ENCODE peak calls at places on chromosome 12, in seven cellular contexts. S, C, Y, E, U, X and M are unnamed samples.

GRCh38 chr12:88361493-88361892 is 218.8 kb downstream of the KITLG start:
- DNase-seq in S (no peak), C (no peak), Y (no peak), E (no peak), U (no peak), X (no peak), M (no peak)

GRCh38 chr12:26135010-26135420 is 10.2 kb upstream of the BHLHE41 start:
- DNase-seq in S (no peak), C (no peak), Y (no peak), E (peak; percentile 43), U (no peak), X (no peak), M (no peak)

GRCh38 chr12:132305991-132306884 is 23.2 kb downstream of the GALNT9 start:
- DNase-seq in S (no peak), C (no peak), Y (no peak), E (no peak), U (no peak), X (no peak), M (no peak)

GRCh38 chr12:42086021-42086420 is 58.7 kb downstream of the GXYLT1 start:
- DNase-seq in S (no peak), C (no peak), Y (no peak), E (no peak), U (no peak), X (no peak), M (peak; percentile 23)

GRCh38 chr12:53046655-53047220 is 3.1 kb upstream of the TNS2 start:
- DNase-seq in S (peak; percentile 93), C (peak; percentile 47), Y (peak; percentile 25), E (peak; percentile 84), U (peak; percentile 74), X (no peak), M (no peak)

GRCh38 chr12:89167986-89168385 is 184.3 kb downstream of the DUSP6 start:
- DNase-seq in S (no peak), C (no peak), Y (no peak), E (no peak), U (no peak), X (no peak), M (no peak)

GRCh38 chr12:94889512-94890210 is 113.8 kb downstream of the NDUFA12 start:
- DNase-seq in S (no peak), C (no peak), Y (no peak), E (no peak), U (no peak), X (no peak), M (no peak)

GRCh38 chr12:180445-180844 is 33.5 kb downstream of the SLC6A12 start:
- DNase-seq in S (peak; percentile 91), C (no peak), Y (no peak), E (no peak), U (no peak), X (no peak), M (no peak)

GRCh38 chr12:108525681-108526080 is 10.6 kb downstream of the FICD start:
- DNase-seq in S (peak; percentile 71), C (no peak), Y (no peak), E (peak; percentile 87), U (peak; percentile 8), X (no peak), M (no peak)

GRCh38 chr12:42446761-42447160 is 120.8 kb downstream of the PPHLN1 start:
- DNase-seq in S (no peak), C (no peak), Y (no peak), E (peak; percentile 92), U (no peak), X (no peak), M (no peak)

GRCh38 chr12:87368259-87368658 is 660.9 kb downstream of the C12orf50 start:
- DNase-seq in S (no peak), C (no peak), Y (no peak), E (no peak), U (no peak), X (no peak), M (no peak)

GRCh38 chr12:53067074-53067992 is 11.9 kb downstream of the SPRYD3 start:
- DNase-seq in S (no peak), C (no peak), Y (no peak), E (no peak), U (no peak), X (no peak), M (no peak)

GRCh38 chr12:14714437-14714836 is 18.0 kb upstream of the GUCY2C start:
- DNase-seq in S (no peak), C (no peak), Y (no peak), E (no peak), U (no peak), X (no peak), M (no peak)

GRCh38 chr12:11819643-11820042 is 170.2 kb downstream of the ETV6 start:
- DNase-seq in S (no peak), C (no peak), Y (no peak), E (no peak), U (no peak), X (no peak), M (no peak)

GRCh38 chr12:53600490-53601295 is 25.5 kb downstream of the ATF7 start:
- DNase-seq in S (no peak), C (no peak), Y (no peak), E (no peak), U (no peak), X (no peak), M (no peak)

GRCh38 chr12:74885775-74886174 is 323.9 kb downstream of the KCNC2 start:
- DNase-seq in S (no peak), C (no peak), Y (no peak), E (no peak), U (no peak), X (no peak), M (no peak)

GRCh38 chr12:95623554-95624170 is 72.4 kb upstream of the USP44 start:
- DNase-seq in S (peak; percentile 75), C (peak; percentile 10), Y (peak; percentile 10), E (peak; percentile 37), U (peak; percentile 90), X (peak; percentile 24), M (peak; percentile 87)

GRCh38 chr12:116832353-116832752 is 48.9 kb downstream of the HRK start:
- DNase-seq in S (no peak), C (no peak), Y (no peak), E (no peak), U (peak; percentile 18), X (no peak), M (peak; percentile 7)

GRCh38 chr12:29710104-29710503 is 73.6 kb downstream of the TMTC1 start:
- DNase-seq in S (no peak), C (no peak), Y (no peak), E (no peak), U (no peak), X (no peak), M (no peak)

GRCh38 chr12:49873361-49873934 is 30.3 kb downstream of the FAIM2 start:
- DNase-seq in S (no peak), C (no peak), Y (no peak), E (no peak), U (peak; percentile 8), X (no peak), M (no peak)

GRCh38 chr12:15474766-15475165 is 152.5 kb downstream of the PTPRO start:
- DNase-seq in S (no peak), C (no peak), Y (no peak), E (no peak), U (no peak), X (no peak), M (no peak)

GRCh38 chr12:109222496-109222895 is 86.6 kb downstream of the FOXN4 start:
- DNase-seq in S (no peak), C (no peak), Y (no peak), E (no peak), U (no peak), X (no peak), M (no peak)

GRCh38 chr12:11727133-11727664 is 77.7 kb downstream of the ETV6 start:
- DNase-seq in S (no peak), C (peak; percentile 35), Y (peak; percentile 62), E (no peak), U (no peak), X (peak; percentile 58), M (no peak)

GRCh38 chr12:121803861-121804416 is at the start of gene SETD1B:
- DNase-seq in S (no peak), C (no peak), Y (peak; percentile 48), E (peak; percentile 57), U (no peak), X (peak; percentile 59), M (no peak)

GRCh38 chr12:3200032-3200617 is 122.9 kb downstream of the TSPAN9 start:
- DNase-seq in S (peak; percentile 72), C (no peak), Y (no peak), E (no peak), U (no peak), X (no peak), M (no peak)

GRCh38 chr12:71840226-71840847 is 778 bp downstream of the TBC1D15 start:
- DNase-seq in S (peak; percentile 34), C (no peak), Y (peak; percentile 10), E (no peak), U (peak; percentile 25), X (no peak), M (peak; percentile 7)

GRCh38 chr12:116123511-116124258 is 153.8 kb downstream of the MED13L start:
- DNase-seq in S (peak; percentile 21), C (no peak), Y (peak; percentile 50), E (no peak), U (no peak), X (peak; percentile 21), M (no peak)

GRCh38 chr12:77033658-77034164 is 31.7 kb downstream of the E2F7 start:
- DNase-seq in S (no peak), C (no peak), Y (no peak), E (no peak), U (no peak), X (no peak), M (no peak)